ENCODE peak calls at places on chromosomes 7 and 10, in five cellular contexts. One of them, this sample, is unnamed.

GRCh38 chr7:133854739-133855138 is 272.4 kb upstream of the LRGUK start:
- DNase-seq in RCC 7860: peak; percentile 54
- DNase-seq in stimulated activated CD4-positive, alpha-beta T cell treated with anti-CD3 and anti-CD28 coated beads, Interleukin-15, amount 100 ng/mL, for 1 hour: no peak
- DNase-seq in hepatocyte: peak; percentile 59
- DNase-seq in ELF-1: no peak
- DNase-seq in this sample: no peak

GRCh38 chr7:33109758-33110238 is 594 bp upstream of the RP9 start:
- DNase-seq in stimulated activated CD4-positive, alpha-beta T cell treated with anti-CD3 and anti-CD28 coated beads, Interleukin-15, amount 100 ng/mL, for 1 hour: no peak
- DNase-seq in RCC 7860: peak; percentile 38
- DNase-seq in hepatocyte: no peak
- DNase-seq in ELF-1: no peak
- DNase-seq in this sample: no peak

GRCh38 chr10:1420663-1421362 is 316.5 kb downstream of the ADARB2 start:
- DNase-seq in stimulated activated CD4-positive, alpha-beta T cell treated with anti-CD3 and anti-CD28 coated beads, Interleukin-15, amount 100 ng/mL, for 1 hour: peak; percentile 52
- DNase-seq in RCC 7860: peak; percentile 14
- DNase-seq in hepatocyte: peak; percentile 85
- DNase-seq in ELF-1: peak; percentile 96
- DNase-seq in this sample: no peak

GRCh38 chr7:106036004-106036403 is 72.9 kb downstream of the CDHR3 start:
- DNase-seq in ELF-1: no peak
- DNase-seq in RCC 7860: no peak
- DNase-seq in stimulated activated CD4-positive, alpha-beta T cell treated with anti-CD3 and anti-CD28 coated beads, Interleukin-15, amount 100 ng/mL, for 1 hour: no peak
- DNase-seq in hepatocyte: no peak
- DNase-seq in this sample: no peak

GRCh38 chr7:137747359-137748031 is 99.3 kb downstream of the DGKI start:
- DNase-seq in ELF-1: peak; percentile 82
- DNase-seq in RCC 7860: no peak
- DNase-seq in stimulated activated CD4-positive, alpha-beta T cell treated with anti-CD3 and anti-CD28 coated beads, Interleukin-15, amount 100 ng/mL, for 1 hour: no peak
- DNase-seq in hepatocyte: no peak
- DNase-seq in this sample: no peak

GRCh38 chr7:135980665-135981180 is 3.6 kb upstream of the MTPN start:
- DNase-seq in RCC 7860: peak; percentile 25
- DNase-seq in stimulated activated CD4-positive, alpha-beta T cell treated with anti-CD3 and anti-CD28 coated beads, Interleukin-15, amount 100 ng/mL, for 1 hour: no peak
- DNase-seq in hepatocyte: no peak
- DNase-seq in ELF-1: no peak
- DNase-seq in this sample: peak; percentile 14

GRCh38 chr10:122062831-122063674 is 74.1 kb downstream of the TACC2 start:
- DNase-seq in hepatocyte: peak; percentile 93
- DNase-seq in stimulated activated CD4-positive, alpha-beta T cell treated with anti-CD3 and anti-CD28 coated beads, Interleukin-15, amount 100 ng/mL, for 1 hour: no peak
- DNase-seq in ELF-1: peak; percentile 95
- DNase-seq in RCC 7860: peak; percentile 60
- DNase-seq in this sample: no peak

GRCh38 chr7:40356312-40356711 is 221.5 kb downstream of the SUGCT start:
- DNase-seq in ELF-1: no peak
- DNase-seq in RCC 7860: no peak
- DNase-seq in hepatocyte: no peak
- DNase-seq in stimulated activated CD4-positive, alpha-beta T cell treated with anti-CD3 and anti-CD28 coated beads, Interleukin-15, amount 100 ng/mL, for 1 hour: no peak
- DNase-seq in this sample: no peak

GRCh38 chr10:116748041-116748440 is 5.7 kb upstream of the HSPA12A start:
- DNase-seq in RCC 7860: peak; percentile 65
- DNase-seq in ELF-1: no peak
- DNase-seq in hepatocyte: peak; percentile 52
- DNase-seq in stimulated activated CD4-positive, alpha-beta T cell treated with anti-CD3 and anti-CD28 coated beads, Interleukin-15, amount 100 ng/mL, for 1 hour: no peak
- DNase-seq in this sample: no peak

GRCh38 chr7:130884437-130885417 is 150.7 kb upstream of the KLF14 start:
- DNase-seq in ELF-1: peak; percentile 24
- DNase-seq in stimulated activated CD4-positive, alpha-beta T cell treated with anti-CD3 and anti-CD28 coated beads, Interleukin-15, amount 100 ng/mL, for 1 hour: no peak
- DNase-seq in hepatocyte: peak; percentile 74
- DNase-seq in RCC 7860: peak; percentile 98
- DNase-seq in this sample: no peak

GRCh38 chr10:28593811-28594210 is 60.9 kb downstream of the WAC start:
- DNase-seq in stimulated activated CD4-positive, alpha-beta T cell treated with anti-CD3 and anti-CD28 coated beads, Interleukin-15, amount 100 ng/mL, for 1 hour: no peak
- DNase-seq in ELF-1: no peak
- DNase-seq in hepatocyte: no peak
- DNase-seq in RCC 7860: no peak
- DNase-seq in this sample: no peak

GRCh38 chr7:12855036-12855435 is 167.6 kb downstream of the ARL4A start:
- DNase-seq in stimulated activated CD4-positive, alpha-beta T cell treated with anti-CD3 and anti-CD28 coated beads, Interleukin-15, amount 100 ng/mL, for 1 hour: no peak
- DNase-seq in ELF-1: no peak
- DNase-seq in RCC 7860: no peak
- DNase-seq in hepatocyte: no peak
- DNase-seq in this sample: no peak

GRCh38 chr10:71584902-71585578 is 134.5 kb downstream of the C10orf105 start:
- DNase-seq in stimulated activated CD4-positive, alpha-beta T cell treated with anti-CD3 and anti-CD28 coated beads, Interleukin-15, amount 100 ng/mL, for 1 hour: no peak
- DNase-seq in RCC 7860: no peak
- DNase-seq in ELF-1: no peak
- DNase-seq in hepatocyte: no peak
- DNase-seq in this sample: no peak

GRCh38 chr7:78386520-78386919 is 587.9 kb downstream of the PHTF2 start:
- DNase-seq in stimulated activated CD4-positive, alpha-beta T cell treated with anti-CD3 and anti-CD28 coated beads, Interleukin-15, amount 100 ng/mL, for 1 hour: no peak
- DNase-seq in hepatocyte: no peak
- DNase-seq in ELF-1: no peak
- DNase-seq in RCC 7860: no peak
- DNase-seq in this sample: no peak

GRCh38 chr10:48798486-48799254 is 114.0 kb downstream of the WDFY4 start:
- DNase-seq in ELF-1: no peak
- DNase-seq in RCC 7860: no peak
- DNase-seq in stimulated activated CD4-positive, alpha-beta T cell treated with anti-CD3 and anti-CD28 coated beads, Interleukin-15, amount 100 ng/mL, for 1 hour: no peak
- DNase-seq in hepatocyte: no peak
- DNase-seq in this sample: no peak

GRCh38 chr7:129714514-129715063 is 103.1 kb downstream of the NRF1 start:
- DNase-seq in ELF-1: no peak
- DNase-seq in stimulated activated CD4-positive, alpha-beta T cell treated with anti-CD3 and anti-CD28 coated beads, Interleukin-15, amount 100 ng/mL, for 1 hour: no peak
- DNase-seq in RCC 7860: no peak
- DNase-seq in hepatocyte: no peak
- DNase-seq in this sample: no peak

GRCh38 chr7:108581655-108582491 is 12.2 kb downstream of the DNAJB9 start:
- DNase-seq in hepatocyte: peak; percentile 40
- DNase-seq in RCC 7860: no peak
- DNase-seq in stimulated activated CD4-positive, alpha-beta T cell treated with anti-CD3 and anti-CD28 coated beads, Interleukin-15, amount 100 ng/mL, for 1 hour: no peak
- DNase-seq in ELF-1: peak; percentile 79
- DNase-seq in this sample: no peak

GRCh38 chr10:16967000-16967865 is 150.0 kb upstream of the RSU1 start:
- DNase-seq in stimulated activated CD4-positive, alpha-beta T cell treated with anti-CD3 and anti-CD28 coated beads, Interleukin-15, amount 100 ng/mL, for 1 hour: no peak
- DNase-seq in hepatocyte: peak; percentile 43
- DNase-seq in ELF-1: no peak
- DNase-seq in RCC 7860: no peak
- DNase-seq in this sample: no peak

GRCh38 chr7:122528879-122529481 is 169.9 kb downstream of the RNF133 start:
- DNase-seq in RCC 7860: peak; percentile 13
- DNase-seq in ELF-1: no peak
- DNase-seq in hepatocyte: peak; percentile 64
- DNase-seq in stimulated activated CD4-positive, alpha-beta T cell treated with anti-CD3 and anti-CD28 coated beads, Interleukin-15, amount 100 ng/mL, for 1 hour: no peak
- DNase-seq in this sample: no peak

GRCh38 chr10:62616885-62617635 is 187.5 kb upstream of the ADO start:
- DNase-seq in hepatocyte: no peak
- DNase-seq in RCC 7860: no peak
- DNase-seq in stimulated activated CD4-positive, alpha-beta T cell treated with anti-CD3 and anti-CD28 coated beads, Interleukin-15, amount 100 ng/mL, for 1 hour: no peak
- DNase-seq in ELF-1: no peak
- DNase-seq in this sample: no peak

GRCh38 chr10:124875596-124875995 is 66.3 kb upstream of the ZRANB1 start:
- DNase-seq in ELF-1: no peak
- DNase-seq in hepatocyte: no peak
- DNase-seq in stimulated activated CD4-positive, alpha-beta T cell treated with anti-CD3 and anti-CD28 coated beads, Interleukin-15, amount 100 ng/mL, for 1 hour: no peak
- DNase-seq in RCC 7860: peak; percentile 20
- DNase-seq in this sample: no peak

GRCh38 chr10:91163269-91163708 is 57.2 kb upstream of the PCGF5 start:
- DNase-seq in RCC 7860: peak; percentile 34
- DNase-seq in hepatocyte: peak; percentile 72
- DNase-seq in ELF-1: peak; percentile 47
- DNase-seq in stimulated activated CD4-positive, alpha-beta T cell treated with anti-CD3 and anti-CD28 coated beads, Interleukin-15, amount 100 ng/mL, for 1 hour: peak; percentile 54
- DNase-seq in this sample: peak; percentile 7

GRCh38 chr10:133608855-133609254 is 17.7 kb downstream of the FRG2B start:
- DNase-seq in ELF-1: no peak
- DNase-seq in RCC 7860: peak; percentile 27
- DNase-seq in stimulated activated CD4-positive, alpha-beta T cell treated with anti-CD3 and anti-CD28 coated beads, Interleukin-15, amount 100 ng/mL, for 1 hour: no peak
- DNase-seq in hepatocyte: no peak
- DNase-seq in this sample: no peak

GRCh38 chr7:65554-65953 is 126.8 kb upstream of the FAM20C start:
- DNase-seq in ELF-1: no peak
- DNase-seq in stimulated activated CD4-positive, alpha-beta T cell treated with anti-CD3 and anti-CD28 coated beads, Interleukin-15, amount 100 ng/mL, for 1 hour: no peak
- DNase-seq in hepatocyte: no peak
- DNase-seq in RCC 7860: peak; percentile 31
- DNase-seq in this sample: no peak

GRCh38 chr7:7761340-7761973 is 43.0 kb upstream of the RPA3 start:
- DNase-seq in RCC 7860: peak; percentile 47
- DNase-seq in stimulated activated CD4-positive, alpha-beta T cell treated with anti-CD3 and anti-CD28 coated beads, Interleukin-15, amount 100 ng/mL, for 1 hour: no peak
- DNase-seq in ELF-1: no peak
- DNase-seq in hepatocyte: peak; percentile 49
- DNase-seq in this sample: no peak

GRCh38 chr10:131248376-131249165 is 63.0 kb downstream of the TCERG1L start:
- DNase-seq in hepatocyte: no peak
- DNase-seq in ELF-1: no peak
- DNase-seq in RCC 7860: no peak
- DNase-seq in stimulated activated CD4-positive, alpha-beta T cell treated with anti-CD3 and anti-CD28 coated beads, Interleukin-15, amount 100 ng/mL, for 1 hour: no peak
- DNase-seq in this sample: no peak

GRCh38 chr7:27106181-27106905 is 3.9 kb upstream of the HOXA2 start:
- DNase-seq in ELF-1: peak; percentile 91
- DNase-seq in hepatocyte: no peak
- DNase-seq in stimulated activated CD4-positive, alpha-beta T cell treated with anti-CD3 and anti-CD28 coated beads, Interleukin-15, amount 100 ng/mL, for 1 hour: no peak
- DNase-seq in RCC 7860: no peak
- DNase-seq in this sample: no peak

GRCh38 chr10:112361951-112362770 is 11.8 kb upstream of the ACSL5 start:
- DNase-seq in hepatocyte: no peak
- DNase-seq in ELF-1: peak; percentile 26
- DNase-seq in stimulated activated CD4-positive, alpha-beta T cell treated with anti-CD3 and anti-CD28 coated beads, Interleukin-15, amount 100 ng/mL, for 1 hour: no peak
- DNase-seq in RCC 7860: peak; percentile 25
- DNase-seq in this sample: no peak

GRCh38 chr10:101054351-101054750 is 7.4 kb upstream of the KAZALD1 start:
- DNase-seq in RCC 7860: no peak
- DNase-seq in ELF-1: no peak
- DNase-seq in stimulated activated CD4-positive, alpha-beta T cell treated with anti-CD3 and anti-CD28 coated beads, Interleukin-15, amount 100 ng/mL, for 1 hour: no peak
- DNase-seq in hepatocyte: no peak
- DNase-seq in this sample: no peak

GRCh38 chr7:7770228-7770627 is 51.8 kb upstream of the RPA3 start:
- DNase-seq in ELF-1: no peak
- DNase-seq in stimulated activated CD4-positive, alpha-beta T cell treated with anti-CD3 and anti-CD28 coated beads, Interleukin-15, amount 100 ng/mL, for 1 hour: no peak
- DNase-seq in hepatocyte: no peak
- DNase-seq in RCC 7860: no peak
- DNase-seq in this sample: no peak

GRCh38 chr7:25031432-25031831 is 51.5 kb upstream of the OSBPL3 start:
- DNase-seq in stimulated activated CD4-positive, alpha-beta T cell treated with anti-CD3 and anti-CD28 coated beads, Interleukin-15, amount 100 ng/mL, for 1 hour: no peak
- DNase-seq in RCC 7860: no peak
- DNase-seq in ELF-1: no peak
- DNase-seq in hepatocyte: no peak
- DNase-seq in this sample: no peak

GRCh38 chr7:77910124-77910523 is 111.6 kb downstream of the PHTF2 start:
- DNase-seq in RCC 7860: no peak
- DNase-seq in stimulated activated CD4-positive, alpha-beta T cell treated with anti-CD3 and anti-CD28 coated beads, Interleukin-15, amount 100 ng/mL, for 1 hour: no peak
- DNase-seq in ELF-1: no peak
- DNase-seq in hepatocyte: no peak
- DNase-seq in this sample: no peak

GRCh38 chr7:157440346-157441022 is 103.7 kb downstream of the DNAJB6 start:
- DNase-seq in ELF-1: no peak
- DNase-seq in stimulated activated CD4-positive, alpha-beta T cell treated with anti-CD3 and anti-CD28 coated beads, Interleukin-15, amount 100 ng/mL, for 1 hour: no peak
- DNase-seq in hepatocyte: no peak
- DNase-seq in RCC 7860: no peak
- DNase-seq in this sample: no peak

GRCh38 chr10:132387723-132388210 is 9.2 kb upstream of the PWWP2B start:
- DNase-seq in hepatocyte: peak; percentile 87
- DNase-seq in RCC 7860: no peak
- DNase-seq in stimulated activated CD4-positive, alpha-beta T cell treated with anti-CD3 and anti-CD28 coated beads, Interleukin-15, amount 100 ng/mL, for 1 hour: peak; percentile 57
- DNase-seq in ELF-1: peak; percentile 76
- DNase-seq in this sample: no peak

GRCh38 chr7:42763137-42763551 is 148.7 kb downstream of the C7orf25 start:
- DNase-seq in RCC 7860: no peak
- DNase-seq in stimulated activated CD4-positive, alpha-beta T cell treated with anti-CD3 and anti-CD28 coated beads, Interleukin-15, amount 100 ng/mL, for 1 hour: no peak
- DNase-seq in ELF-1: peak; percentile 10
- DNase-seq in hepatocyte: no peak
- DNase-seq in this sample: no peak

GRCh38 chr10:32963102-32963501 is 5.1 kb upstream of the ITGB1 start:
- DNase-seq in stimulated activated CD4-positive, alpha-beta T cell treated with anti-CD3 and anti-CD28 coated beads, Interleukin-15, amount 100 ng/mL, for 1 hour: no peak
- DNase-seq in ELF-1: no peak
- DNase-seq in RCC 7860: no peak
- DNase-seq in hepatocyte: no peak
- DNase-seq in this sample: no peak

GRCh38 chr7:157019718-157020451 is 9.4 kb upstream of the MNX1 start:
- DNase-seq in RCC 7860: no peak
- DNase-seq in stimulated activated CD4-positive, alpha-beta T cell treated with anti-CD3 and anti-CD28 coated beads, Interleukin-15, amount 100 ng/mL, for 1 hour: no peak
- DNase-seq in ELF-1: peak; percentile 20
- DNase-seq in hepatocyte: peak; percentile 3
- DNase-seq in this sample: no peak

This sample was measured in esophagus squamous epithelium.